ENCODE peak calls at places on chromosome 10, in four cellular contexts. D is right cardiac atrium, Y is Peyer's patch, L is PC-9. F is an unnamed sample.
A peak's percentile ranks its signal among the peaks of the same experiment; 100 is the strongest.

GRCh38 chr10:2681911-2682310 is 385.4 kb upstream of the PFKP start:
- DNase-seq in D (no peak), Y (no peak), L (no peak), F (no peak)

GRCh38 chr10:111600772-111601171 is 523.9 kb downstream of the ADRA2A start:
- DNase-seq in D (peak; percentile 38), Y (no peak), L (no peak), F (peak; percentile 52)

GRCh38 chr10:133401500-133401899 is 7.5 kb downstream of the MTG1 start:
- DNase-seq in D (peak; percentile 35), Y (no peak), L (no peak), F (peak; percentile 64)

GRCh38 chr10:48305905-48306264 is 592 bp upstream of the MAPK8 start:
- DNase-seq in D (no peak), Y (no peak), L (no peak), F (no peak)

GRCh38 chr10:103395754-103396066 is 565 bp downstream of the ATP5MK start:
- DNase-seq in D (no peak), Y (no peak), L (no peak), F (no peak)

GRCh38 chr10:116274141-116274861 is 1.3 kb upstream of the GFRA1 start:
- DNase-seq in D (peak; percentile 66), Y (no peak), L (no peak), F (peak; percentile 79)

GRCh38 chr10:66252986-66253385 is 672.9 kb upstream of the LRRTM3 start:
- DNase-seq in D (no peak), Y (no peak), L (no peak), F (no peak)

GRCh38 chr10:97623277-97623676 is 10.0 kb downstream of the MORN4 start:
- DNase-seq in D (no peak), Y (no peak), L (no peak), F (no peak)

GRCh38 chr10:93600861-93601773 is at the start of gene RBP4:
- DNase-seq in D (peak; percentile 65), Y (no peak), L (no peak), F (peak; percentile 81)

GRCh38 chr10:3812141-3812540 is 27.1 kb upstream of the KLF6 start:
- DNase-seq in D (no peak), Y (no peak), L (no peak), F (no peak)

GRCh38 chr10:4981722-4982471 is 18.7 kb downstream of the AKR1C1 start:
- DNase-seq in D (peak; percentile 64), Y (no peak), L (peak; percentile 75), F (no peak)

GRCh38 chr10:99534939-99535763 is 2.4 kb downstream of the NKX2-3 start:
- DNase-seq in D (no peak), Y (no peak), L (no peak), F (no peak)

GRCh38 chr10:123147635-123148413 is at the start of gene HMX2:
- DNase-seq in D (no peak), Y (no peak), L (no peak), F (peak; percentile 67)

GRCh38 chr10:91211675-91212074 is 8.8 kb upstream of the PCGF5 start:
- DNase-seq in D (no peak), Y (no peak), L (no peak), F (no peak)

GRCh38 chr10:75145590-75145989 is 34.1 kb downstream of the SAMD8 start:
- DNase-seq in D (no peak), Y (no peak), L (no peak), F (no peak)

GRCh38 chr10:13834581-13835286 is 248.0 kb downstream of the PRPF18 start:
- DNase-seq in D (peak; percentile 65), Y (no peak), L (no peak), F (no peak)

GRCh38 chr10:13706175-13706574 is 119.4 kb downstream of the PRPF18 start:
- DNase-seq in D (no peak), Y (no peak), L (no peak), F (no peak)

GRCh38 chr10:122504551-122504950 is 43.2 kb downstream of the HTRA1 start:
- DNase-seq in D (peak; percentile 97), Y (peak; percentile 20), L (no peak), F (peak; percentile 94)

GRCh38 chr10:21514808-21515580 is 10.5 kb downstream of the SKIDA1 start:
- DNase-seq in D (no peak), Y (no peak), L (no peak), F (no peak)

GRCh38 chr10:91707236-91707635 is 74.4 kb upstream of the PPP1R3C start:
- DNase-seq in D (no peak), Y (no peak), L (no peak), F (no peak)

GRCh38 chr10:91597397-91597881 is 35.4 kb downstream of the PPP1R3C start:
- DNase-seq in D (peak; percentile 64), Y (no peak), L (no peak), F (no peak)

GRCh38 chr10:114044251-114045070 is 795 bp downstream of the ADRB1 start:
- DNase-seq in D (peak; percentile 81), Y (no peak), L (no peak), F (no peak)

GRCh38 chr10:3702569-3702968 is 82.4 kb downstream of the KLF6 start:
- DNase-seq in D (no peak), Y (no peak), L (no peak), F (no peak)

GRCh38 chr10:80491251-80492102 is 37.4 kb downstream of the TSPAN14 start:
- DNase-seq in D (peak; percentile 68), Y (no peak), L (no peak), F (peak; percentile 92)

GRCh38 chr10:133378251-133379096 is 588 bp upstream of the PAOX start:
- DNase-seq in D (peak; percentile 90), Y (peak; percentile 60), L (no peak), F (peak; percentile 94)

GRCh38 chr10:89207801-89208551 is 859 bp upstream of the CH25H start:
- DNase-seq in D (peak; percentile 82), Y (peak; percentile 29), L (no peak), F (peak; percentile 84)

GRCh38 chr10:34058922-34059614 is 724.6 kb upstream of the NRP1 start:
- DNase-seq in D (no peak), Y (no peak), L (no peak), F (no peak)

GRCh38 chr10:33509231-33509871 is 174.9 kb upstream of the NRP1 start:
- DNase-seq in D (peak; percentile 69), Y (no peak), L (peak; percentile 93), F (peak; percentile 63)

GRCh38 chr10:106519376-106520035 is 645.0 kb downstream of the SORCS1 start:
- DNase-seq in D (no peak), Y (no peak), L (no peak), F (no peak)

GRCh38 chr10:106520698-106521097 is 643.8 kb downstream of the SORCS1 start:
- DNase-seq in D (no peak), Y (no peak), L (no peak), F (no peak)

GRCh38 chr10:106513328-106513727 is 651.2 kb downstream of the SORCS1 start:
- DNase-seq in D (no peak), Y (no peak), L (no peak), F (no peak)

GRCh38 chr10:106511917-106512316 is 652.6 kb downstream of the SORCS1 start:
- DNase-seq in D (no peak), Y (no peak), L (no peak), F (no peak)

DNA sequence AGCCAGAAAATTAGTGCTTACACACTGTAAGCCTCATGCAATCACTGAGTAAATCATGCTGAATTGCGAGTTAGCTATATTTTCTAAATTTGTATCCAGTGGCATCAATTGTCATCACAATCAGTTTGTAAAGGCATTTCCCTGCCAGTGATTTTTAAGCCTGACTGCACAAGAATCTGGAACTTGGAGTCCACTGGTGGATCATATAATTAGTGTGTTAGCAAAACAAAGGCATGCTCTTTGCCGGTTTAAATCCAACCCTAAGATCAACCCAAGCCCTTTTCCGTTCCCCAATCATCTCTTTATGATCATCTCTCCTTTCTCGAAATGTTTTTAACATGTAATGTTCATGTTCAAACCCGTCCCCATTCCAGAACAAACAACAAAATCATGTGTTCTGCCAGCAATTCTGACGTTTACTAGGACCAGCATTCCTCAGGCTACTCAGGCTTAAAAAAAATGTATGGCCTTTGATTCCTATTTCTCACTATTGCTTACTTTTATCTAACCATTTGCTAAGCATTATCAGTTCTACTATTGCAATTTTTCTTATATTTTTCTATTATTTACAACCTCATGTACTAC is 649.2 kb downstream of the SORCS1 start:
- DNase-seq in D (no peak), Y (no peak), L (no peak), F (no peak)
- H3K4me3 ChIP-seq in D (no peak overlapping the region), Y (no peak overlapping the region), L (no peak overlapping the region), F (no peak overlapping the region)

GRCh38 chr10:84997870-84998269 is 669.5 kb downstream of the CCSER2 start:
- DNase-seq in D (no peak), Y (no peak), L (no peak), F (no peak)
- H3K4me3 ChIP-seq in D (no peak overlapping the region), Y (no peak overlapping the region), L (no peak overlapping the region), F (no peak overlapping the region)

DNA sequence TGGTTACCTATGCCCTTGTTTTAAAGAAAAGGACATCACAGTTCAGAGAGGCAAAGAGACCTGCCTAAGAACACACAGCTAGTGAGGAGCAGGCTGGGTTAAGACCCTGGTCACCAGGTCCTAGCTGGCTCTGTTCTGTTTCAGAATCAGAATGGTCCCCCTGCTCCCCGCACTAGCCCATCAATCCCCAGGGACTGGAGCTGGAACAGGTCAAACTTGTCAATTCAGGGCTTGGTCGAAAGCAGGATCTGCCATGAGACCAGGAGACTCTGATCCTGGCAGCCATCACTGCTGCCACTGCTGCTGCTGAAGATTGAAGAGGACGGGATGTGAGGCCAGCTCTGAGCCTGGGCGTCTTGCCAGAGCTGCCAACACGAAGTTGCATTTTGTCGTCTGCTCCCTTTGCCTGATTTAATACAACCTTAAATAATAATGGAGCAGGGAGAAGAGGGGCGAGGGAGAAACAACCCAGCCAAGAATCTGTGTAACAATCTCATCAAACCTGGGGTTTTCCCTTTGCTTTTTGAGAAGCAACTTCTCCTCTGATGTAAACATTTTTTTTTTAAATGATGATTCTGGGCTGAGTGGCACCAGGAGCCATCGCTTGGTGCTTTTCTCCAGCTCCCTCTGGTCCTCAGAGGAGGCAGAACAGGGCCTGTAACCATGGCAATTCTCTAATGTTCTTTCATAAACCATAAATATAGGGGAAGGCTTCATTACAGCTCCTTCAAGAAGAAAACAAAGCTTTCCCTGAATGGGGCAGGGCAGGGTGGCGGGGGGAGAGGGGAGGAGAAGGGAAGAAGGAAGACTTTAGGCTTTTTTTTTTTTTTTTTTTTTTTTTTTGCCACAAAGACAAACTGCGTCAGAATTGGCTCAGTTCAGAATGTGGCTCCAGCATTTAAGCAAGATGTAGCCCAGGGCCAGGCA is 118.9 kb upstream of the SORCS3 start:
- DNase-seq in D (peak; percentile 72), Y (no peak), L (no peak), F (no peak)
- H3K4me3 ChIP-seq in D (no peak overlapping the region), Y (no peak overlapping the region), L (no peak overlapping the region), F (no peak overlapping the region)

GRCh38 chr10:69090687-69091450 is 3.0 kb downstream of the SRGN start:
- DNase-seq in D (no peak), Y (no peak), L (no peak), F (no peak)

GRCh38 chr10:69088801-69089501 is 1.0 kb downstream of the SRGN start:
- DNase-seq in D (no peak), Y (no peak), L (peak; percentile 61), F (no peak)

GRCh38 chr10:69088471-69088769 is 517 bp downstream of the SRGN start:
- DNase-seq in D (no peak), Y (no peak), L (no peak), F (no peak)

GRCh38 chr10:69087600-69088470 is at the start of gene SRGN:
- DNase-seq in D (peak; percentile 81), Y (peak; percentile 91), L (peak; percentile 63), F (no peak)

GRCh38 chr10:69089638-69090599 is 2.0 kb downstream of the SRGN start:
- DNase-seq in D (peak; percentile 61), Y (peak; percentile 78), L (no peak), F (no peak)
- H3K4me3 ChIP-seq in D (peak overlapping the region; percentile 91), Y (peak overlapping the region; percentile 46), L (peak overlapping the region; percentile 48), F (peak overlapping the region; percentile 47)

F was measured in kidney.